ENCODE peak calls at places on chromosomes 3 and 15, in nine cellular contexts. X is GM12864; T is kidney; Z is choroid plexus epithelial cell; E is heart right ventricle; G is uterus; C is activated CD8-positive, alpha-beta T cell treated with anti-CD3 and anti-CD28 coated beads for 36 hours; W is neural crest cell; B is heart left ventricle. F is an unnamed sample.

GRCh38 chr3:179706233-179706632 is 53.4 kb downstream of the USP13 start:
- DNase-seq in X (no peak), T (no peak), Z (peak; percentile 49), E (no peak), G (no peak), C (no peak), W (no peak), B (no peak), F (no peak)

GRCh38 chr15:74227968-74228722 is 8.0 kb upstream of the CCDC33 start:
- DNase-seq in X (no peak), T (no peak), Z (peak; percentile 43), E (peak; percentile 35), G (no peak), C (no peak), W (no peak), B (no peak), F (no peak)

GRCh38 chr3:43870110-43870509 is 179.4 kb downstream of the ABHD5 start:
- DNase-seq in X (no peak), T (no peak), Z (peak; percentile 74), E (no peak), G (no peak), C (no peak), W (no peak), B (no peak), F (no peak)

GRCh38 chr3:186411994-186412393 is 50.0 kb upstream of the DGKG start:
- DNase-seq in X (no peak), T (no peak), Z (no peak), E (no peak), G (no peak), C (peak; percentile 58), W (no peak), B (no peak), F (peak; percentile 39)

GRCh38 chr3:170614214-170614966 is 28.5 kb upstream of the SLC7A14 start:
- DNase-seq in X (no peak), T (no peak), Z (peak; percentile 83), E (peak; percentile 20), G (no peak), C (no peak), W (no peak), B (peak; percentile 49), F (no peak)

GRCh38 chr3:159926573-159926972 is 62.1 kb upstream of the IL12A start:
- DNase-seq in X (no peak), T (no peak), Z (no peak), E (no peak), G (no peak), C (no peak), W (no peak), B (no peak), F (no peak)

GRCh38 chr3:137079572-137079971 is 121.8 kb downstream of the IL20RB start:
- DNase-seq in X (no peak), T (no peak), Z (no peak), E (no peak), G (no peak), C (no peak), W (no peak), B (no peak), F (no peak)

GRCh38 chr3:126971891-126972351 is 11.0 kb upstream of the PLXNA1 start:
- DNase-seq in X (no peak), T (peak; percentile 95), Z (peak; percentile 83), E (peak; percentile 76), G (peak; percentile 50), C (no peak), W (peak; percentile 28), B (peak; percentile 84), F (no peak)

GRCh38 chr3:47661121-47661752 is 82.6 kb upstream of the CSPG5 start:
- DNase-seq in X (no peak), T (no peak), Z (peak; percentile 84), E (no peak), G (peak; percentile 20), C (no peak), W (no peak), B (no peak), F (no peak)

GRCh38 chr3:37909067-37909911 is 47.6 kb downstream of the CTDSPL start:
- DNase-seq in X (no peak), T (no peak), Z (no peak), E (no peak), G (no peak), C (no peak), W (no peak), B (no peak), F (no peak)

GRCh38 chr3:37913531-37913930 is 51.9 kb downstream of the CTDSPL start:
- DNase-seq in X (no peak), T (no peak), Z (no peak), E (no peak), G (no peak), C (no peak), W (no peak), B (no peak), F (no peak)

GRCh38 chr3:37907906-37908305 is 46.2 kb downstream of the CTDSPL start:
- DNase-seq in X (peak; percentile 66), T (no peak), Z (peak; percentile 78), E (no peak), G (no peak), C (peak; percentile 58), W (no peak), B (no peak), F (peak; percentile 65)

GRCh38 chr3:37910666-37911400 is 49.2 kb downstream of the CTDSPL start:
- DNase-seq in X (no peak), T (no peak), Z (no peak), E (no peak), G (no peak), C (no peak), W (no peak), B (no peak), F (no peak)

GRCh38 chr3:37912052-37912733 is 50.5 kb downstream of the CTDSPL start:
- DNase-seq in X (no peak), T (no peak), Z (no peak), E (no peak), G (no peak), C (no peak), W (no peak), B (no peak), F (no peak)
- TF ChIP-seq CTCF in X (peak; percentile 19), T (no peak), Z (peak; percentile 36), E (peak; percentile 33), G (no peak), C (no peak), W (peak; percentile 23), B (no peak), F (no peak)

DNA sequence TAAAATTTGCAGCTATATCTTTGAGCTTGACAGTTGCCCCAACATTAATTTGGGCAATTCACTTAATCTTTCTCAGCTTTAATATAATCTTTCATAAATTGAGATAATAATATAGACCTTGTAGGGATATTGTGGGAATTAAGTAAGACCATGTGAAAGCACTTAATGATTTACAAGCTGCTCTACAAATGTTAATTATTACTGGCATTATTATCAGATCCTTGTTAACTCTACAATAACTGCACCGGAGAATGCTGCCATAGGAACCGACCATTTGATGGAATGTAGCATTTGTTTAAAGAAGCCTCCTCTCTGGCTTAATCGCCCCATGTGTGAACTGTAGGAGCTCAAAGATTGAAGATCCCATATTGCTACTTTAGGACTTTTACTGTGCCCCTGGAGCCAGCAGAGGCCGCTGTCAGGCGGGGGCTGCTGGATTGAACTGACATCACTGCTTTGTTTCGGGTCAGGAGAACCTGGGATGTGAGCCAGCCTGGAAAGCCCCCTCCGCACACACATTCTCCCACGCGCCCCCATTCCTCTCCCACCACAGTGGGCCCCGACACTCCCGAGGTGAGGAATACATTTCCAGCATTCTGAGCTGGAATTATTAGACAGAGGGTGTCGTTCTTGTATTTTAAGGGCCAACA is 154.2 kb upstream of the TNIK start:
- DNase-seq in X (no peak), T (peak; percentile 63), Z (peak; percentile 65), E (peak; percentile 10), G (peak; percentile 57), C (peak; percentile 14), W (peak; percentile 51), B (peak; percentile 33), F (peak; percentile 35)
- TF ChIP-seq CTCF in X (peak; percentile 40), T (peak; percentile 43), Z (peak; percentile 86), E (peak; percentile 70), G (no peak), C (peak; percentile 39), W (peak; percentile 65), B (peak; percentile 34), F (peak; percentile 61)

GRCh38 chr15:72797338-72797689 is 13.8 kb upstream of the ADPGK start:
- DNase-seq in X (no peak), T (no peak), Z (no peak), E (no peak), G (no peak), C (no peak), W (no peak), B (no peak), F (no peak)

GRCh38 chr15:72796210-72796514 is 12.6 kb upstream of the ADPGK start:
- DNase-seq in X (no peak), T (no peak), Z (no peak), E (no peak), G (no peak), C (no peak), W (no peak), B (no peak), F (no peak)

GRCh38 chr15:72800819-72801481 is 17.4 kb upstream of the ADPGK start:
- DNase-seq in X (no peak), T (no peak), Z (peak; percentile 30), E (no peak), G (no peak), C (no peak), W (no peak), B (no peak), F (no peak)

GRCh38 chr15:72797834-72798233 is 14.3 kb upstream of the ADPGK start:
- DNase-seq in X (no peak), T (no peak), Z (no peak), E (no peak), G (no peak), C (no peak), W (no peak), B (no peak), F (no peak)

DNA sequence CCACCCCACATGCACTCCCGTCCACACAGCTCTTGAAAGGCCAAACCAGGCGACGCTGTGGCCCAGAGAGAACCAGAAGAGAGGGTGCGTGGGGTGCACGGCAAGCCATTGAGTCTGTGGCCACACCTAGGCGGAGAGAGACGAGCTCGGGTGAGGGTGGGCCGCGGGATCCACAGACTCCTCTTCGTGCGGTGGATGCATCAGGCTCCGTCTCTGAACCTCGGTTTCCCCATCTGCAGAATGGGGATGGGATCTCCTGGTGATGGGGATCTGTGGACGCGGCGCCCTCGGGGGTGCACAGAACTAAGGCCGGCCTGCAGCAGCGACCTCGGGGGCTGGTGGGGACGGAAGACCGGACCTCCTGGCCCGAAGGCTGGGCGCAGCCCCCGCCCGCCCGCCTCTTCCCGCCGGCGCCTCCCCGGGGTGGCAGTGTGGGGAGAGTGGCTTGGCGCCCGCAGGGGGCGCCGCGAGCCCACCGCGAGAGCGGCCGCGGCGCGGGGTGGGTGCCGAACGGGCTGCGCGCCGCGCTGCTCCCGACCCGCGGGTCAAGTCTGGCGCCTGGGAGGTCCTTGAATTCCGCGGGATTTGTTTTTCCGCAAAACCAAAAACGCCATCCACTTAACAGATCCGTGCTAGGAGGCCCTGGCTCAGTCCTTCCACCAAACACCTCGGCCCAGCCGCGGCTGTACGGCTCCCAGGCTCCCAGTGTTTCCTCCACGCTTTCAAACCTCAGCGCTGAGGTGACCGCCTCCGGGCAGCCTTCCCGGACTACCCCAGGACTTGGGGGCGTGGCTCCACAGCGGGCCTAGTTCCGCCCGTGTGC is 13.2 kb upstream of the ADPGK start:
- DNase-seq in X (no peak), T (peak; percentile 75), Z (peak; percentile 33), E (peak; percentile 26), G (peak; percentile 56), C (peak; percentile 33), W (peak; percentile 56), B (peak; percentile 44), F (peak; percentile 76)
- TF ChIP-seq CTCF in X (peak; percentile 58), T (peak; percentile 47), Z (no peak), E (peak; percentile 73), G (peak; percentile 67), C (peak; percentile 65), W (peak; percentile 79), B (peak; percentile 68), F (peak; percentile 67)

GRCh38 chr15:63504247-63504978 is at the start of gene USP3:
- DNase-seq in X (peak; percentile 87), T (peak; percentile 98), Z (peak; percentile 98), E (peak; percentile 94), G (peak; percentile 97), C (peak; percentile 93), W (peak; percentile 92), B (peak; percentile 97), F (peak; percentile 91)
- TF ChIP-seq CTCF in X (no peak), T (peak; percentile 25), Z (no peak), E (peak; percentile 63), G (peak; percentile 44), C (peak; percentile 65), W (peak; percentile 49), B (peak; percentile 47), F (peak; percentile 20)